ENCODE peak calls at places on chromosome 18, in seven cellular contexts. G is retinal pigment epithelial cell, U is neural progenitor cell, Z is fibroblast of villous mesenchyme, P is spleen, R is tibial nerve, O is left ventricle myocardium inferior. W is an unnamed sample.

GRCh38 chr18:8803063-8803795 is 97.9 kb downstream of the MTCL1 start:
- DNase-seq in P (no peak), G (no peak), O (no peak), U (no peak), Z (no peak), R (no peak), W (no peak)

GRCh38 chr18:22451796-22452195 is 34.1 kb upstream of the CTAGE1 start:
- DNase-seq in G (no peak), P (no peak), Z (no peak), R (no peak), U (peak; percentile 33), O (no peak), W (no peak)

GRCh38 chr18:10164241-10165160 is 250.7 kb downstream of the VAPA start:
- DNase-seq in O (no peak), Z (no peak), U (peak; percentile 28), P (no peak), R (no peak), G (no peak), W (no peak)

GRCh38 chr18:26477828-26478466 is 70.4 kb downstream of the KCTD1 start:
- DNase-seq in Z (no peak), U (no peak), O (no peak), R (no peak), P (no peak), G (no peak), W (no peak)

GRCh38 chr18:49520661-49521145 is 33.7 kb upstream of the C18orf32 start:
- DNase-seq in G (peak; percentile 68), P (no peak), U (peak; percentile 60), R (no peak), O (no peak), Z (peak; percentile 70), W (no peak)

GRCh38 chr18:7174359-7175107 is 56.4 kb upstream of the LRRC30 start:
- DNase-seq in R (no peak), O (no peak), G (no peak), P (peak; percentile 72), Z (peak; percentile 16), U (peak; percentile 39), W (no peak)

GRCh38 chr18:42086288-42086687 is 131.3 kb downstream of the PIK3C3 start:
- DNase-seq in G (no peak), U (no peak), P (no peak), Z (no peak), O (no peak), R (no peak), W (no peak)

GRCh38 chr18:13137939-13138821 is 80.4 kb upstream of the LDLRAD4 start:
- DNase-seq in Z (peak; percentile 93), G (no peak), P (peak; percentile 87), U (no peak), O (peak; percentile 44), R (peak; percentile 71), W (peak; percentile 28)

GRCh38 chr18:79750980-79751571 is 46.7 kb upstream of the KCNG2 start:
- DNase-seq in Z (no peak), O (no peak), G (no peak), P (peak; percentile 51), U (no peak), R (no peak), W (peak; percentile 11)

GRCh38 chr18:3061581-3062416 is 48.9 kb upstream of the LPIN2 start:
- DNase-seq in G (no peak), R (no peak), Z (peak; percentile 53), O (no peak), P (no peak), U (no peak), W (no peak)

GRCh38 chr18:78507217-78507616 is 472.4 kb upstream of the SALL3 start:
- DNase-seq in U (no peak), R (no peak), Z (no peak), O (no peak), G (no peak), P (no peak), W (no peak)

GRCh38 chr18:77059294-77059916 is 73.2 kb downstream of the MBP start:
- DNase-seq in U (peak; percentile 69), R (peak; percentile 67), O (no peak), G (no peak), Z (peak; percentile 77), P (no peak), W (no peak)

GRCh38 chr18:44741551-44741950 is 60.9 kb downstream of the SETBP1 start:
- DNase-seq in R (no peak), U (no peak), P (no peak), G (no peak), Z (no peak), O (no peak), W (no peak)

GRCh38 chr18:47251289-47252120 is at the start of gene SKOR2:
- DNase-seq in R (no peak), U (peak; percentile 78), Z (no peak), P (no peak), G (no peak), O (no peak), W (no peak)

GRCh38 chr18:45993441-45993840 is 26.3 kb upstream of the EPG5 start:
- DNase-seq in O (no peak), U (no peak), Z (peak; percentile 50), G (no peak), R (no peak), P (no peak), W (no peak)

GRCh38 chr18:50870138-50870845 is 8.6 kb upstream of the ME2 start:
- DNase-seq in O (no peak), P (no peak), R (no peak), Z (peak; percentile 50), G (peak; percentile 94), U (no peak), W (no peak)

GRCh38 chr18:32072321-32072720 is 19.4 kb upstream of the RNF138 start:
- DNase-seq in Z (no peak), G (no peak), R (no peak), O (no peak), P (no peak), U (no peak), W (no peak)

DNA sequence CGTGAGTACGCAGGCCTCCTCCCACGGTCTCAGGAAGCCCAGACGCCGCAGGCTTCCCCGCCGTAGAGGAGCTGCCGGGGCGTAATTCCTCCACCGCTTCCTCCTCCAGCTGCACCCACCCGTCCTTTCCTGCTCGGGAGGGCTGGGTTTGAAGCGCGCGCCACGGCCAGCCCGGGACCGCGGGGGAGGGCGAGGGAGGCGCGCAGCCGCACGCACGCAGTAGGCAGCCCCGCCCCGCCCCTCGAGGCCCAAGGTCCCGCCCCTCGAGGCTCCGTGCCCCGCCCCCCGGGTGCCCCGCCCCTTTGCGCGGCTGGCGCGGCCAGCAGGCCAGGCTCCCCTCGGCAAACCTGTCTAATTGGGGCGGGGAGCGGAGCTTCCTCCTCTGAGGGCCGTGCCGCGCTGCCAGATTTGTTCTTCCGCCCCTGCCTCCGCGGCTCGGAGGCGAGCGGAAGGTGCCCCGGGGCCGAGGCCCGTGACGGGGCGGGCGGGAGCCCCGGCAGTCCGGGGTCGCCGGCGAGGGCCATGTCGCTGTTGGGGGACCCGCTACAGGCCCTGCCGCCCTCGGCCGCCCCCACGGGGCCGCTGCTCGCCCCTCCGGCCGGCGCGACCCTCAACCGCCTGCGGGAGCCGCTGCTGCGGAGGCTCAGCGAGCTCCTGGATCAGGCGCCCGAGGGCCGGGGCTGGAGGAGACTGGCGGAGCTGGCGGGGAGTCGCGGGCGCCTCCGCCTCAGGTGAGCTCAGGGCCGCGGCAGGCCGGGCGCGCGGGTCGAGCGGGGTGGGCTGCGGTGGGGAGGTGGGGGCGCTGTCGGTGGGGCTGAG is at the start of gene MALT1:
- DNase-seq in Z (peak; percentile 91), R (peak; percentile 85), U (peak; percentile 96), O (peak; percentile 94), G (peak; percentile 52), P (peak; percentile 99), W (peak; percentile 84)
- TF ChIP-seq CTCF in Z (no peak), R (no peak), U (peak; percentile 42), O (peak; percentile 40), G (no peak), P (no peak), W (no peak)

GRCh38 chr18:34901299-34901698 is 139.9 kb upstream of the MAPRE2 start:
- DNase-seq in R (no peak), P (no peak), G (no peak), U (no peak), Z (peak; percentile 41), O (no peak), W (no peak)
- TF ChIP-seq CTCF in R (no peak), P (no peak), G (no peak), U (no peak), Z (no peak), O (peak; percentile 29), W (no peak)

DNA sequence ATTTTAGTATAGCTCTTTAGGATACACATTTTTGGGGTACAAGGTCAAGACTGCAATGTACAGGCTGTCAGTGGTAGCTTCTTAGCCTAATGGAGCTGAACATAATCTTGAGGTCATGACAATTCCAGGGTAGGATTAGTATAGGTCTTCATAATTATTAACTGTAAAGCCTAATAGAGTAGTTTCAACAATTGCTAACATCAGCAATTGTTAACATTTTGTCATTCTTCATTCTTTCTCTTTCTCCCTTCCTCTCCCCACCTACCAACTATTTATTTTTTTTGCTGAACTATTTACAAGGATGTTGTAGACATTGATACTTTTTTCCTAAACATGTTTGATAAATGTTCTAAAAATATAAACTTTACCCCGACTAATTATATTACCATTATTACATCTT is 461.3 kb upstream of the DCC start:
- DNase-seq in G (no peak), R (no peak), O (no peak), U (no peak), P (no peak), Z (no peak), W (no peak)
- TF ChIP-seq CTCF in G (no peak), R (no peak), O (no peak), U (no peak), P (no peak), Z (no peak), W (no peak)

DNA sequence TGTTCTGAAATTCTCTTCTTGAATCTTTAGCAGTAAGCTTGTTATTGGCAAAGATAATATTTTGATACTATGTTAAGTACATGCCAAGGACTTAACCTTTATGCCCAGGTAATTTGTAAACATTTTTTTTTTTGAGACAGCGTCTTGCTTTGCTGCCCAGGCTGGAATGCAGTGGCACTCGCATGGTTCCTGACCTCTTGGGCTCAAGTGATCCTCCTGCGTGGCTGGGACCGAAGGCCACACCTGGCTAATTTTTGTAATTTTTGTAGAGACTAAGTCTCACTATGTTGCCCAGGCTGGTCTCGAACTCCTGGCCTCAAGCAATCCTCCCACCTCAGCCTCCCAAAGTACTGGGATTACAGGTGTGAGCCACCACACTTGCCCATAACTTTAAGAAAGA is 35.7 kb upstream of the ZCCHC2 start:
- DNase-seq in Z (no peak), O (no peak), U (no peak), P (no peak), G (no peak), R (no peak), W (no peak)
- TF ChIP-seq CTCF in Z (no peak), O (no peak), U (no peak), P (no peak), G (no peak), R (no peak), W (no peak)

DNA sequence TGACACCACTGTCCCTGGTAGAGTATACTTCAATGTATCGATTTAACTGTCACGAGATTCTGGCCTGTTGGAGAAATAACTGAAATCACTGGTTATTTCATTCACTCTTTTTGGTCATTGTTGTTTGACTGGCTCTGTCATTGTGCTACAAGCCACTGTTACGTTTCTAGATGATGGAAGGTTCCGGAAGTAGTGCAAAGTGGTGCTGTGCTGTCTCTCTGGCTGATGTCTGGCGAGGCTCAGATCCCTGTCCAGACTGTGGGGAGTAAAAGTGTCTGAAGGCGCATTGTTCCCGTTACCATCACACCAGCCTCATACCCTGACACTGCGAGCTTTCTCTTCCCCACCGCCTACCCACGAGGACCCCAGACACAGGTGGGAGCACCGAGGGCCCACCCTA is 11.7 kb downstream of the CNDP1 start:
- DNase-seq in Z (no peak), P (no peak), U (no peak), O (no peak), G (no peak), R (no peak), W (no peak)
- TF ChIP-seq CTCF in Z (no peak), P (no peak), U (no peak), O (no peak), G (no peak), R (no peak), W (no peak)